ENCODE peak calls at places on chromosomes 3 and 15, in six cellular contexts. J, V, B, W, N and U are unnamed samples.
A peak's percentile ranks its signal among the peaks of the same experiment; 100 is the strongest.

GRCh38 chr3:59570816-59571215 is 521.0 kb upstream of the CFAP20DC start:
- DNase-seq in J (no peak), V (no peak), B (no peak), W (no peak), N (no peak), U (no peak)

GRCh38 chr3:110378481-110378880 is 693.1 kb upstream of the NECTIN3 start:
- DNase-seq in J (no peak), V (no peak), B (no peak), W (no peak), N (no peak), U (no peak)

GRCh38 chr15:98754283-98755022 is 106.1 kb downstream of the IGF1R start:
- DNase-seq in J (no peak), V (no peak), B (no peak), W (no peak), N (no peak), U (no peak)

GRCh38 chr15:74036271-74037170 is 42.0 kb downstream of the PML start:
- DNase-seq in J (peak; percentile 65), V (peak; percentile 46), B (no peak), W (no peak), N (no peak), U (peak; percentile 21)

GRCh38 chr3:171140246-171140645 is 113.7 kb upstream of the SLC2A2 start:
- DNase-seq in J (no peak), V (no peak), B (no peak), W (no peak), N (no peak), U (no peak)

GRCh38 chr15:43293402-43293801 is 26.7 kb upstream of the TGM5 start:
- DNase-seq in J (no peak), V (peak; percentile 26), B (no peak), W (no peak), N (no peak), U (peak; percentile 31)

GRCh38 chr3:172129868-172130751 is 90.7 kb downstream of the FNDC3B start:
- DNase-seq in J (peak; percentile 89), V (peak; percentile 85), B (peak; percentile 95), W (peak; percentile 86), N (peak; percentile 89), U (peak; percentile 90)

GRCh38 chr15:61750271-61751084 is 309.8 kb downstream of the VPS13C start:
- DNase-seq in J (no peak), V (peak; percentile 12), B (peak; percentile 71), W (no peak), N (no peak), U (no peak)

GRCh38 chr3:11306815-11307589 is 34.8 kb downstream of the ATG7 start:
- DNase-seq in J (no peak), V (no peak), B (no peak), W (no peak), N (no peak), U (no peak)

GRCh38 chr15:59289574-59289973 is 82.9 kb downstream of the LDHAL6B start:
- DNase-seq in J (no peak), V (no peak), B (no peak), W (no peak), N (no peak), U (no peak)

DNA sequence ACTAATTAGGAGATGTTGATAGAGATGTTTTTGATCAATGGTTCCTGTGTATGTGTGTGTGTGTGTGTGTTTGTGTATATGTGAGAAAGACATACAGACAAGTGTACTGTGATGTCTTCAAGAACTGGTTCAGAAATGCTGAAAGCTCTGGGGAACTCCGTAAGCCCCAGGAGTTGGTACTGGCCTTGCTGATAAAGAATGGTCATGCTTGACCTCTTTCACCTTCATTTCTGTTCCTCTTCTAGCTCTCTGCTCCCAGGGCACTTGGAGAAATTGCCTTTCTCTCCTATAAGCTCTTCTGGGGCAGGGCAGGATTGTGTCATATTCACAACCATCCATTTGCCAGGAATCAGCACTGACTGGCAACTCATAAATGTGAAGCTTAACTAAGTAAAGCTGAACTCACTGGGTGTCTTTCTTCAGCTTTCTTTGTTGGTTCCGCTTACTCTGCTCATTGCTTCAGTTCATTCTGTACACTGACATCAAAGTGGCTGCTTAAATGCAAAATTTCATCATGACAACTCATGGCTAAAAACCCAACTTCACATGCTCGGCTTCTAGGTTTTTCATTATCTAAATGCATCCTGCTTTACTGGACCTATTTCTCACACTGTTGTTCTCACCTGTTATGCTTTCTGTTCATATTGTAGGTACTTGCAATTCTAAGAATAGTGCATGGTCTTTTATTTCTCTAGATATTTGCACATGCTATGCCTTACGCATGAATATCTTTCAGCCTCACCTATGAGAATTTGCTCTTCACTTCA is 162.1 kb upstream of the LYSMD4 start:
- DNase-seq in J (no peak), V (no peak), B (no peak), W (no peak), N (no peak), U (no peak)
- TF ChIP-seq POLR2A in J (no peak), V (no peak), B (no peak), W (no peak), N (no peak), U (no peak)

GRCh38 chr3:157086053-157086761 is 73.7 kb downstream of the CCNL1 start:
- DNase-seq in J (no peak), V (peak; percentile 33), B (peak; percentile 38), W (peak; percentile 60), N (no peak), U (no peak)
- TF ChIP-seq POLR2A in J (no peak), V (no peak), B (no peak), W (peak; percentile 24), N (no peak), U (no peak)

GRCh38 chr15:90184786-90185704 is 16.1 kb upstream of the SEMA4B start:
- DNase-seq in J (peak; percentile 77), V (peak; percentile 78), B (peak; percentile 43), W (peak; percentile 72), N (peak; percentile 95), U (peak; percentile 78)
- TF ChIP-seq POLR2A in J (peak; percentile 69), V (no peak), B (peak; percentile 38), W (peak; percentile 73), N (no peak), U (no peak)

GRCh38 chr3:23162939-23163338 is 40.2 kb upstream of the UBE2E2 start:
- DNase-seq in J (no peak), V (no peak), B (no peak), W (no peak), N (no peak), U (no peak)
- TF ChIP-seq POLR2A in J (no peak), V (no peak), B (no peak), W (no peak), N (no peak), U (no peak)

GRCh38 chr15:29452881-29453731 is 183.5 kb upstream of the NSMCE3 start:
- DNase-seq in J (no peak), V (no peak), B (no peak), W (no peak), N (no peak), U (no peak)
- TF ChIP-seq POLR2A in J (no peak), V (no peak), B (no peak), W (no peak), N (no peak), U (no peak)

GRCh38 chr3:119808244-119808643 is 26.3 kb downstream of the NR1I2 start:
- DNase-seq in J (no peak), V (no peak), B (no peak), W (no peak), N (no peak), U (no peak)

GRCh38 chr3:119812491-119813058 is 30.7 kb downstream of the NR1I2 start:
- DNase-seq in J (peak; percentile 36), V (no peak), B (no peak), W (peak; percentile 30), N (no peak), U (no peak)

GRCh38 chr3:119809249-119810017 is 27.5 kb downstream of the NR1I2 start:
- DNase-seq in J (peak; percentile 33), V (no peak), B (no peak), W (no peak), N (no peak), U (no peak)

GRCh38 chr3:119808843-119809242 is 26.9 kb downstream of the NR1I2 start:
- DNase-seq in J (peak; percentile 41), V (no peak), B (no peak), W (no peak), N (no peak), U (no peak)

DNA sequence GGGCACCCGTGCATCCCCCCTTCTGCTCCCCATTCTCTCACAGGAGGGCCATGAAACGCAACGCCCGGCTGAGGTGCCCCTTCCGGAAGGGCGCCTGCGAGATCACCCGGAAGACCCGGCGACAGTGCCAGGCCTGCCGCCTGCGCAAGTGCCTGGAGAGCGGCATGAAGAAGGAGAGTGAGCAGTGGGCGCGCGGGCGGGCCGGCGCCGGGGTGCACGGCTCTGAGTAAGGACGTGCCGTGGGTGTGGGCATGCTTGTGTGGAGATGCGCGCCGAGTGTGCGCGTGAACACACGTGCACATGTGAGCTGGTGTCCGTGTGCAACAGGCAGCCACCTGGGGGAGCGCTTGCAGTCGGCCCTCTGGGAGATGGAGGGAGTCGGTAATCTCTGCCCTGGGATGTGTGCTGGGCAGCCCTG is 28.1 kb downstream of the NR1I2 start:
- DNase-seq in J (peak; percentile 44), V (peak; percentile 35), B (peak; percentile 19), W (peak; percentile 22), N (peak; percentile 89), U (peak; percentile 37)
- TF ChIP-seq POLR2A in J (no peak), V (no peak), B (no peak), W (no peak), N (no peak), U (no peak)

DNA sequence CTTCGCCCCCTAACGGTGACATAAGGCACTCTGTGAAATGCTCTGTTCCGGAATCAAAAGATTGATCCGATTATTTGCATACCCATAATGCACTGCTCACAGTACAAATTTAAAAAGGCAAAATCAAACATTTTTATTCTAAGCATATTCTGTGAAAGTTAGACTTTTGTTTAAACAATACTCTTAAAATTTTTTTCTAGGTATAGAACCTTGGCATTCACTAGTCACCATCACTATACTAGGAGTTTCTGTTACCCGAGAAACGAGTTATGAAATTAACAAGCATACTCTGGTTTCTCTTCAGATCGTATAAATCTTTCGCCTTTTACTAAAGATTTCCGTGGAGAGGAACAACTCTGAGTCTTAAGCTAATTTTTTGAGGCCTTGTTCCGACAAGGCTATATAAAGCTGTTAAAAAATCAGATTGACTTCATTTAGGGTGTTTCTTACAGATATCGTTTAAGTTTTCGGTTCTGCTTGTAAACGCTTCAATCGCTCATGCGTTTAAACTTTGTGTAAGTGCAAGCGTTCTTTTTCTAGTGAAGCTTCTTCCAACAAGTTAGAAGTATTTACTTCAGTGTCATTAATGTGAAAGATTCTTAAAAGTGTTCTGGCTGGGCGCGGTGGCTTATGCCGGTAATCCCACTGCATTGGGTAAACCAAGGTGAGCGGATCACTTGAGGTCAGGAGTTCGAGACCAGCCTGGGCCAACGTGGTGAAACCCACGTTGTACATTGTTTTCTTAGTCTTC is at the start of gene RNU5B-1:
- DNase-seq in J (peak; percentile 80), V (peak; percentile 64), B (peak; percentile 63), W (peak; percentile 77), N (peak; percentile 82), U (peak; percentile 91)
- TF ChIP-seq POLR2A in J (peak; percentile 99), V (peak; percentile 93), B (peak; percentile 94), W (peak; percentile 84), N (peak; percentile 97), U (peak; percentile 100)

DNA sequence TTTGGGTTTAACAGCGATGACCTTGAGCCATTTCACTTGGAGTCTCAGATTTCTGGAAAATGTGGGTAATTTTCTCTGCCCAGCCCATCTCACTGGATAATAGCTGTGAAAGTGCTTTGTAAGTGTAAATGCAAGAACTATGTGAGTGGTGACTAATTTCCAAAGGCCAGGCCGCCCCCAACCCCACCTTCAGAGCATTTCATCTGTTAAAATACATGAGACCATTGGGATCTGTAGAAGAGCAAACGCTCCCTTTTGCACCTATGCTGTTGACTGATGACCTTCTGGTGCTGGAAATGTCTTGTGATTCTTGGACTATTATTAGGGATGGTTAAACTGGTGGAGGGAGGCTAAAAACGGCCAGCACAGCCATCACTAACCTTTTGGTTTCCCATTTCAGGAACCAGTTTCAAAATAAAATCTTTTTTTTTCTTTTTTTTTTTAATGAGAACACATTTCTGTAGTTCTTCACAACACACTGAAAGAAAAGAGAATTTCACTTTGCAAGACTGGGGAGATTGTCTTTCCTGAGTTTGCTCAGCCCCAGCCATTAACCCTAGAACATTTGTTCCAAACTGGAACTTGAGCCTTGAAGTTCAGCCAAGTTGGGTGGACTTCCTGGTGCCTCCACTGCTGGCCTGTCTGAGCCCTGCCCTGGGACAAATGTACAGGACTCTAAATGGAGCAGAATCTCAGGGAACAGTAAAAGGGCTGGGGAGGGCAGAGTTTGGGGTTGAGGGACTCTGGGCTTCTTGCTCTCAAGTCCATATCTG is 196.6 kb upstream of the LPP start:
- DNase-seq in J (peak; percentile 81), V (no peak), B (no peak), W (no peak), N (no peak), U (no peak)
- TF ChIP-seq POLR2A in J (no peak), V (no peak), B (no peak), W (no peak), N (no peak), U (no peak)